ENCODE peak calls at places on chromosomes 16 and 17, in four cellular contexts. G, R, Q and S are unnamed samples.
A peak's percentile ranks its signal among the peaks of the same experiment; 100 is the strongest.

GRCh38 chr16:88685156-88686061 is 898 bp downstream of the SNAI3 start:
- DNase-seq in G (peak; percentile 86), R (peak; percentile 48), Q (no peak), S (peak; percentile 79)

GRCh38 chr16:22784690-22785214 is 29.2 kb upstream of the HS3ST2 start:
- DNase-seq in G (no peak), R (no peak), Q (no peak), S (no peak)

GRCh38 chr17:83203073-83203471 is 123.7 kb downstream of the METRNL start:
- DNase-seq in G (peak; percentile 99), R (peak; percentile 97), Q (no peak), S (no peak)

GRCh38 chr16:81956213-81956948 is 54.9 kb downstream of the SDR42E1 start:
- DNase-seq in G (peak; percentile 86), R (no peak), Q (no peak), S (no peak)

GRCh38 chr16:84379731-84380369 is 11.5 kb downstream of the ATP2C2 start:
- DNase-seq in G (no peak), R (no peak), Q (no peak), S (no peak)

GRCh38 chr17:6927290-6927844 is 68.5 kb upstream of the ALOX12 start:
- DNase-seq in G (peak; percentile 77), R (peak; percentile 93), Q (no peak), S (no peak)

GRCh38 chr17:2749058-2749783 is at the start of gene CCDC92B:
- DNase-seq in G (no peak), R (no peak), Q (no peak), S (no peak)

GRCh38 chr16:29697391-29697790 is 18.4 kb downstream of the QPRT start:
- DNase-seq in G (no peak), R (no peak), Q (no peak), S (no peak)

GRCh38 chr17:50210249-50211225 is 9.1 kb upstream of the COL1A1 start:
- DNase-seq in G (peak; percentile 97), R (peak; percentile 98), Q (no peak), S (peak; percentile 81)
- H2AFZ ChIP-seq in G (no peak overlapping the region), R (no peak overlapping the region), Q (peak overlapping the region; percentile 59), S (no peak overlapping the region)

GRCh38 chr16:27066655-27067054 is at the start of gene C16orf82:
- DNase-seq in G (no peak), R (no peak), Q (no peak), S (no peak)
- H2AFZ ChIP-seq in G (no peak within 1 kb of the TSS), R (no peak within 1 kb of the TSS), Q (no peak within 1 kb of the TSS), S (peak within 1 kb of the TSS; percentile 78)

DNA sequence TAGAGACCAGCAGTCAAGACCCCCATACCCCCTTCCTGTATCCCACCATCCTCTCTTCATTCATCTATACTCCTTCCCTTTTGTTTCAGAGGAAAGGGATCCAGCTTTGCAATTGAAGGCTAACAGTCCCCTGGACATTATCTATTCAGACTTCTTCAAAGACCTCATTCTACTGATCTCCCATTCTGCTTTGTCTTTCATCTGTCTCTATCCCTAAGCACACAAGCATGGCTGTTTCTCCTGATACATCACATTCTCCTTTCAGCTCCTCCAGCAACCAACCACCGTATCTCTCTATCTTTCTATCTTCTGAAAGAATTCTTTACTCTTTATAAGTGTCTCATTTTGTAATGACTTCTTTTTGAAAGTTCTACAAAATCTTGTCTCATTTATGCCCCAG is 9.7 kb upstream of the ARHGAP17 start:
- DNase-seq in G (no peak), R (no peak), Q (no peak), S (no peak)
- H2AFZ ChIP-seq in G (no peak overlapping the region), R (no peak overlapping the region), Q (no peak overlapping the region), S (no peak overlapping the region)

GRCh38 chr17:79009397-79010303 is at the start of gene CANT1:
- DNase-seq in G (peak; percentile 93), R (peak; percentile 82), Q (peak; percentile 56), S (peak; percentile 92)

GRCh38 chr17:79011451-79012147 is 2.0 kb upstream of the CANT1 start:
- DNase-seq in G (peak; percentile 52), R (peak; percentile 59), Q (peak; percentile 57), S (no peak)

GRCh38 chr17:79012563-79013134 is 3.1 kb upstream of the CANT1 start:
- DNase-seq in G (no peak), R (no peak), Q (no peak), S (no peak)

GRCh38 chr17:79008666-79009387 is 737 bp downstream of the CANT1 start:
- DNase-seq in G (no peak), R (no peak), Q (no peak), S (no peak)

DNA sequence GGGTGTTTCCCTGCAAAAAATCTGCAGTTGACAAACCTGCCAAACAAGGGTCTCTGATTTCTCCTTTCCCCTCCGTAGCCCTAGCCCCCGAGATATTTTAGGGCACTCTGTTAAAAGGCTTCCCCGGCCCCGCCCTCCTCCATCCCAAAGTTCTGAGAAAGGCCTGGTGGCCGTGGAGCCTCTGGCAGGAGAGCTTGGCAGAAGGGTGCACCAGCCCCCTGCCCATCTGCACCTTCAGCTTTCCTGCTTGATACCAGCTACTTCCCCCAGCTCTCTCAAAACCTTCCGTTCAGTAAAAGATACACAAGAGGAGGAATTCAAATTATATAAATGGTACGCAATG is 711 bp upstream of the CANT1 start:
- DNase-seq in G (no peak), R (no peak), Q (no peak), S (no peak)
- H2AFZ ChIP-seq in G (peak overlapping the region; percentile 97), R (peak overlapping the region; percentile 57), Q (peak overlapping the region; percentile 29), S (peak overlapping the region; percentile 54)

GRCh38 chr17:77585142-77585860 is 373.2 kb upstream of the TNRC6C start:
- DNase-seq in G (no peak), R (no peak), Q (no peak), S (no peak)
- H2AFZ ChIP-seq in G (no peak overlapping the region), R (no peak overlapping the region), Q (no peak overlapping the region), S (no peak overlapping the region)

GRCh38 chr17:75843577-75844529 is at the start of gene UNC13D:
- DNase-seq in G (no peak), R (no peak), Q (no peak), S (no peak)
- H2AFZ ChIP-seq in G (no peak within 1 kb of the TSS), R (no peak within 1 kb of the TSS), Q (no peak within 1 kb of the TSS), S (no peak within 1 kb of the TSS)